ENCODE peak calls at places on chromosomes 1 and 21, in seven cellular contexts. One of them, this sample, is unnamed.

GRCh38 chr1:165354739-165355138 is 1.8 kb downstream of the LMX1A start:
- DNase-seq in OCI-LY7: no peak
- DNase-seq in CD8-positive, alpha-beta T cell: no peak
- DNase-seq in esophagus squamous epithelium: no peak
- DNase-seq in brain microvascular endothelial cell: no peak
- DNase-seq in left ventricle myocardium inferior: no peak
- DNase-seq in uterus: no peak
- DNase-seq in this sample: no peak

GRCh38 chr1:59985901-59986735 is 59.5 kb upstream of the CYP2J2 start:
- DNase-seq in left ventricle myocardium inferior: no peak
- DNase-seq in esophagus squamous epithelium: no peak
- DNase-seq in brain microvascular endothelial cell: no peak
- DNase-seq in CD8-positive, alpha-beta T cell: no peak
- DNase-seq in OCI-LY7: no peak
- DNase-seq in uterus: no peak
- DNase-seq in this sample: peak

GRCh38 chr1:119554188-119554587 is 47.2 kb downstream of the HSD3B1 start:
- DNase-seq in CD8-positive, alpha-beta T cell: no peak
- DNase-seq in OCI-LY7: no peak
- DNase-seq in esophagus squamous epithelium: no peak
- DNase-seq in left ventricle myocardium inferior: no peak
- DNase-seq in uterus: no peak
- DNase-seq in brain microvascular endothelial cell: peak
- DNase-seq in this sample: peak

GRCh38 chr1:92754000-92754787 is 30.7 kb downstream of the EVI5 start:
- DNase-seq in uterus: no peak
- DNase-seq in OCI-LY7: no peak
- DNase-seq in left ventricle myocardium inferior: no peak
- DNase-seq in CD8-positive, alpha-beta T cell: no peak
- DNase-seq in esophagus squamous epithelium: no peak
- DNase-seq in brain microvascular endothelial cell: peak
- DNase-seq in this sample: no peak

GRCh38 chr21:32411366-32412161 is 942 bp upstream of the EVA1C start:
- DNase-seq in OCI-LY7: no peak
- DNase-seq in uterus: peak
- DNase-seq in left ventricle myocardium inferior: peak
- DNase-seq in brain microvascular endothelial cell: no peak
- DNase-seq in CD8-positive, alpha-beta T cell: peak
- DNase-seq in esophagus squamous epithelium: peak
- DNase-seq in this sample: peak

GRCh38 chr1:106768077-106768476 is 288.4 kb upstream of the PRMT6 start:
- DNase-seq in CD8-positive, alpha-beta T cell: no peak
- DNase-seq in esophagus squamous epithelium: no peak
- DNase-seq in brain microvascular endothelial cell: peak
- DNase-seq in uterus: no peak
- DNase-seq in OCI-LY7: no peak
- DNase-seq in left ventricle myocardium inferior: no peak
- DNase-seq in this sample: no peak

GRCh38 chr1:107682467-107682866 is 282.5 kb downstream of the VAV3 start:
- DNase-seq in left ventricle myocardium inferior: no peak
- DNase-seq in brain microvascular endothelial cell: no peak
- DNase-seq in esophagus squamous epithelium: no peak
- DNase-seq in OCI-LY7: no peak
- DNase-seq in CD8-positive, alpha-beta T cell: no peak
- DNase-seq in uterus: no peak
- DNase-seq in this sample: no peak

GRCh38 chr21:42652527-42653491 is 612 bp upstream of the PDE9A start:
- DNase-seq in brain microvascular endothelial cell: no peak
- DNase-seq in OCI-LY7: no peak
- DNase-seq in esophagus squamous epithelium: no peak
- DNase-seq in CD8-positive, alpha-beta T cell: no peak
- DNase-seq in uterus: peak
- DNase-seq in left ventricle myocardium inferior: peak
- DNase-seq in this sample: no peak

GRCh38 chr1:15328785-15329480 is 80.8 kb upstream of the EFHD2 start:
- DNase-seq in uterus: peak
- DNase-seq in brain microvascular endothelial cell: peak
- DNase-seq in esophagus squamous epithelium: no peak
- DNase-seq in CD8-positive, alpha-beta T cell: no peak
- DNase-seq in OCI-LY7: no peak
- DNase-seq in left ventricle myocardium inferior: peak
- DNase-seq in this sample: no peak

GRCh38 chr1:210711825-210712224 is 383.1 kb downstream of the HHAT start:
- DNase-seq in OCI-LY7: no peak
- DNase-seq in left ventricle myocardium inferior: no peak
- DNase-seq in CD8-positive, alpha-beta T cell: no peak
- DNase-seq in brain microvascular endothelial cell: no peak
- DNase-seq in uterus: no peak
- DNase-seq in esophagus squamous epithelium: no peak
- DNase-seq in this sample: no peak

GRCh38 chr1:61872206-61872605 is 129.9 kb downstream of the PATJ start:
- DNase-seq in CD8-positive, alpha-beta T cell: no peak
- DNase-seq in esophagus squamous epithelium: no peak
- DNase-seq in brain microvascular endothelial cell: no peak
- DNase-seq in uterus: no peak
- DNase-seq in OCI-LY7: no peak
- DNase-seq in left ventricle myocardium inferior: no peak
- DNase-seq in this sample: no peak

GRCh38 chr1:48775817-48776399 is 783 bp downstream of the BEND5 start:
- DNase-seq in uterus: no peak
- DNase-seq in esophagus squamous epithelium: no peak
- DNase-seq in brain microvascular endothelial cell: no peak
- DNase-seq in left ventricle myocardium inferior: no peak
- DNase-seq in OCI-LY7: no peak
- DNase-seq in CD8-positive, alpha-beta T cell: no peak
- DNase-seq in this sample: peak
- H3K27ac ChIP-seq in uterus: peak
- H3K27ac ChIP-seq in esophagus squamous epithelium: peak
- H3K27ac ChIP-seq in brain microvascular endothelial cell: no peak
- H3K27ac ChIP-seq in left ventricle myocardium inferior: peak
- H3K27ac ChIP-seq in OCI-LY7: no peak
- H3K27ac ChIP-seq in CD8-positive, alpha-beta T cell: peak
- H3K27ac ChIP-seq in this sample: peak

GRCh38 chr1:40986929-40987328 is 7.4 kb downstream of the CTPS1 start:
- DNase-seq in brain microvascular endothelial cell: no peak
- DNase-seq in OCI-LY7: no peak
- DNase-seq in uterus: no peak
- DNase-seq in esophagus squamous epithelium: no peak
- DNase-seq in left ventricle myocardium inferior: no peak
- DNase-seq in CD8-positive, alpha-beta T cell: no peak
- DNase-seq in this sample: no peak
- H3K27ac ChIP-seq in brain microvascular endothelial cell: no peak
- H3K27ac ChIP-seq in OCI-LY7: no peak
- H3K27ac ChIP-seq in uterus: peak
- H3K27ac ChIP-seq in esophagus squamous epithelium: no peak
- H3K27ac ChIP-seq in left ventricle myocardium inferior: peak
- H3K27ac ChIP-seq in CD8-positive, alpha-beta T cell: no peak
- H3K27ac ChIP-seq in this sample: peak

DNA sequence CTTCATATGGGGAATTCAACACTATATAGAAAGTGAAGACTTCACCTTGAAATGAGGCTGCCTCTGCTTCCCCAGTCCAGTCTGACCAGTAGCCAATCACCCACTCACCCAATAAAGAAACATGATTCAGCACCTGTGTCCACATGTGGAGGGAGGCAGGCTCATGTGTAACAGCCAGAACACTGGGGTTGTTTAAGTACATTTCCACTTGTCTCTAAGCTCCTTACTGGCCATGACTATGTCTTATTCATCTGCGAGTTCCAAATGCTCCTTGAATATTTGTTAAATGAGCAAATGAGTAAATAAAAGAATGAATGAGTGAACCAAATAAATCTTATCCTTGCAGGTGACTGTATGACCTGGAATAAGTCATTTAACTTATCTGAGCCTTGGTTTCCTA is 100.1 kb downstream of the BRINP2 start:
- DNase-seq in esophagus squamous epithelium: no peak
- DNase-seq in brain microvascular endothelial cell: no peak
- DNase-seq in OCI-LY7: no peak
- DNase-seq in CD8-positive, alpha-beta T cell: no peak
- DNase-seq in left ventricle myocardium inferior: no peak
- DNase-seq in uterus: no peak
- DNase-seq in this sample: no peak
- H3K27ac ChIP-seq in esophagus squamous epithelium: no peak
- H3K27ac ChIP-seq in brain microvascular endothelial cell: no peak
- H3K27ac ChIP-seq in OCI-LY7: no peak
- H3K27ac ChIP-seq in CD8-positive, alpha-beta T cell: no peak
- H3K27ac ChIP-seq in left ventricle myocardium inferior: no peak
- H3K27ac ChIP-seq in uterus: no peak
- H3K27ac ChIP-seq in this sample: no peak

DNA sequence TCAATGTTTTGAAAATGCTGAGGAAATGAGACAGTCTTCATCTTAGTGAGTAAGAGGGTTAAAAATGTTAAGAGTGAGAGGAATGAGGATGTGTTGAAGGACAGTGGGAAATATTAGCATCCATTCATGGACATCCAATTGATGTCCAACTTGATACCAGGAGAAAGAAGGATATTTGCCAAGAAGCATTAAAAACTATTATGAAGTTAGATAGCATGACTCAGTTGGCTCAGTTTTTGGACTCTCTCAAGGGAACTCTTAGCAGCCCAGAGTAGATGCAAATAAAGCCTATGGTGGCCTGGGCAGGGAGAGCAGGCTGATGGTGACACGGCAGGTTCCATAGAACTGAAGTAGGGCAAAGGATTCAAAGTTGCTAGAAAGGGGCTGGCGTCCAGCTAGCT is 171.0 kb downstream of the ZZZ3 start:
- DNase-seq in uterus: no peak
- DNase-seq in brain microvascular endothelial cell: peak
- DNase-seq in esophagus squamous epithelium: no peak
- DNase-seq in CD8-positive, alpha-beta T cell: no peak
- DNase-seq in left ventricle myocardium inferior: no peak
- DNase-seq in OCI-LY7: no peak
- DNase-seq in this sample: no peak
- H3K27ac ChIP-seq in uterus: no peak
- H3K27ac ChIP-seq in brain microvascular endothelial cell: peak
- H3K27ac ChIP-seq in esophagus squamous epithelium: no peak
- H3K27ac ChIP-seq in CD8-positive, alpha-beta T cell: no peak
- H3K27ac ChIP-seq in left ventricle myocardium inferior: no peak
- H3K27ac ChIP-seq in OCI-LY7: no peak
- H3K27ac ChIP-seq in this sample: peak

DNA sequence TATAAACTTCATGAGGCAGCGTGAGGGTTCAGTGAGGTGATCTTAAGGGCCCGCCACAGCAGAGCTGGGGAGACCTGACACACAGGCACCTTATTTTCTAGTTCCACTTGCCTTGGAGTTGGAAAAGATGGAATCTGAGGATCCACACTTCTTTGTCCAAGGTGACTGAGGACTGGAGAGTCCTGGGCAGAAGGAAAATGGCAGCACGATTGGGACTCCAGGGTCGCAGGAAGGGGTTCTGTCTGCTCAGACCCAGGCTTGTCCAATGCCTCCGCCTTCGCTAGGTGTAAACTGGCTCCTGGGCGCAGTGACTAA is 1.3 kb downstream of the GALE start:
- DNase-seq in OCI-LY7: no peak
- DNase-seq in uterus: no peak
- DNase-seq in brain microvascular endothelial cell: no peak
- DNase-seq in left ventricle myocardium inferior: no peak
- DNase-seq in CD8-positive, alpha-beta T cell: no peak
- DNase-seq in esophagus squamous epithelium: no peak
- DNase-seq in this sample: no peak
- H3K27ac ChIP-seq in OCI-LY7: no peak
- H3K27ac ChIP-seq in uterus: no peak
- H3K27ac ChIP-seq in brain microvascular endothelial cell: no peak
- H3K27ac ChIP-seq in left ventricle myocardium inferior: peak
- H3K27ac ChIP-seq in CD8-positive, alpha-beta T cell: no peak
- H3K27ac ChIP-seq in esophagus squamous epithelium: peak
- H3K27ac ChIP-seq in this sample: no peak

GRCh38 chr21:43892334-43892733 is 27.3 kb downstream of the AGPAT3 start:
- DNase-seq in esophagus squamous epithelium: no peak
- DNase-seq in brain microvascular endothelial cell: no peak
- DNase-seq in CD8-positive, alpha-beta T cell: no peak
- DNase-seq in uterus: no peak
- DNase-seq in left ventricle myocardium inferior: no peak
- DNase-seq in OCI-LY7: no peak
- DNase-seq in this sample: no peak

GRCh38 chr21:43892984-43893535 is 28.0 kb downstream of the AGPAT3 start:
- DNase-seq in esophagus squamous epithelium: no peak
- DNase-seq in OCI-LY7: no peak
- DNase-seq in brain microvascular endothelial cell: no peak
- DNase-seq in uterus: no peak
- DNase-seq in left ventricle myocardium inferior: no peak
- DNase-seq in CD8-positive, alpha-beta T cell: no peak
- DNase-seq in this sample: no peak

GRCh38 chr21:43890042-43890441 is 25.0 kb downstream of the AGPAT3 start:
- DNase-seq in brain microvascular endothelial cell: no peak
- DNase-seq in esophagus squamous epithelium: no peak
- DNase-seq in uterus: no peak
- DNase-seq in left ventricle myocardium inferior: no peak
- DNase-seq in OCI-LY7: no peak
- DNase-seq in CD8-positive, alpha-beta T cell: no peak
- DNase-seq in this sample: no peak

GRCh38 chr21:43893536-43894205 is 28.6 kb downstream of the AGPAT3 start:
- DNase-seq in esophagus squamous epithelium: no peak
- DNase-seq in CD8-positive, alpha-beta T cell: no peak
- DNase-seq in OCI-LY7: no peak
- DNase-seq in uterus: no peak
- DNase-seq in left ventricle myocardium inferior: no peak
- DNase-seq in brain microvascular endothelial cell: no peak
- DNase-seq in this sample: no peak

DNA sequence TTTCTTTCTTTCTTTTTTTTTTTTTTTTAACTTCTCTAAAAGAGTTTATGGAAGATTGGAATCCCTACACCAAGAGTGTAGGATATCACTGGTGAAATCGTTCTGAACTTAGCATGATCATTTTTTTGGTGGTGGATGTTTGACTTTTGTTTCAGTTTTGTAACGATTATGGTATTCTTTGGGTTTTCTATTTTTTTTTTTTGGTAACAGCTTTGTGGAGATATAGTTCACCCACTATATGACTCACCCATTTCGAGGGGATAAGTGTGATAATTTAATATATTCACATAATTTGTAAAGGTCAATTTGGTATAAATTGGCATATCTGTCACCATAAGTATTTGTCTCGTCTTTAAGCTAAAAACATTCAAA is 29.2 kb downstream of the AGPAT3 start:
- DNase-seq in OCI-LY7: no peak
- DNase-seq in left ventricle myocardium inferior: no peak
- DNase-seq in CD8-positive, alpha-beta T cell: no peak
- DNase-seq in uterus: no peak
- DNase-seq in esophagus squamous epithelium: no peak
- DNase-seq in brain microvascular endothelial cell: no peak
- DNase-seq in this sample: no peak
- H3K27ac ChIP-seq in OCI-LY7: no peak
- H3K27ac ChIP-seq in left ventricle myocardium inferior: peak
- H3K27ac ChIP-seq in CD8-positive, alpha-beta T cell: no peak
- H3K27ac ChIP-seq in uterus: peak
- H3K27ac ChIP-seq in esophagus squamous epithelium: peak
- H3K27ac ChIP-seq in brain microvascular endothelial cell: no peak
- H3K27ac ChIP-seq in this sample: no peak

GRCh38 chr1:3192359-3192758 is 123.4 kb downstream of the PRDM16 start:
- DNase-seq in OCI-LY7: no peak
- DNase-seq in uterus: no peak
- DNase-seq in CD8-positive, alpha-beta T cell: peak
- DNase-seq in esophagus squamous epithelium: no peak
- DNase-seq in brain microvascular endothelial cell: no peak
- DNase-seq in left ventricle myocardium inferior: no peak
- DNase-seq in this sample: no peak
- H3K27ac ChIP-seq in OCI-LY7: no peak
- H3K27ac ChIP-seq in uterus: no peak
- H3K27ac ChIP-seq in CD8-positive, alpha-beta T cell: no peak
- H3K27ac ChIP-seq in esophagus squamous epithelium: no peak
- H3K27ac ChIP-seq in brain microvascular endothelial cell: no peak
- H3K27ac ChIP-seq in left ventricle myocardium inferior: no peak
- H3K27ac ChIP-seq in this sample: no peak

This sample was measured in caudate nucleus.